ENCODE peak calls at places on chromosomes 2 and 18, in five cellular contexts. Z is A549, E is GM12878, A is K562, B is HepG2. J is an unnamed sample.

GRCh38 chr18:77209587-77209986 is 40.1 kb upstream of the GALR1 start:
- DNase-seq in B (no peak), A (no peak), E (no peak), Z (no peak), J (no peak)

GRCh38 chr2:164737612-164738081 is 104.0 kb downstream of the COBLL1 start:
- DNase-seq in B (peak), A (peak), E (no peak), Z (peak), J (peak)

GRCh38 chr18:63266888-63267790 is 52.4 kb downstream of the BCL2 start:
- DNase-seq in B (no peak), A (no peak), E (no peak), Z (no peak), J (no peak)

GRCh38 chr18:5975111-5975622 is 79.8 kb upstream of the TMEM200C start:
- DNase-seq in E (peak), A (no peak), B (no peak), Z (no peak), J (no peak)

GRCh38 chr2:40439473-40439872 is 12.4 kb downstream of the SLC8A1 start:
- DNase-seq in E (no peak), B (no peak), Z (no peak), A (no peak), J (no peak)

GRCh38 chr2:80233333-80233732 is 71.2 kb downstream of the LRRTM1 start:
- DNase-seq in A (no peak), E (no peak), Z (no peak), B (no peak), J (no peak)

GRCh38 chr2:36432479-36432878 is 76.9 kb downstream of the CRIM1 start:
- DNase-seq in Z (no peak), A (no peak), E (no peak), B (no peak), J (no peak)

GRCh38 chr2:84273406-84273805 is 185.7 kb downstream of the SUCLG1 start:
- DNase-seq in E (no peak), Z (no peak), B (no peak), A (no peak), J (no peak)

GRCh38 chr18:9273221-9273620 is 61.4 kb upstream of the TWSG1 start:
- DNase-seq in A (no peak), B (no peak), Z (no peak), E (no peak), J (no peak)

GRCh38 chr2:232437130-232437620 is 18.8 kb upstream of the ALPI start:
- DNase-seq in A (no peak), E (no peak), Z (no peak), B (no peak), J (no peak)

GRCh38 chr2:3217646-3218045 is 160.0 kb downstream of the EIPR1 start:
- DNase-seq in E (no peak), A (no peak), Z (no peak), B (no peak), J (no peak)

GRCh38 chr2:3219536-3219935 is 158.1 kb downstream of the EIPR1 start:
- DNase-seq in B (no peak), Z (no peak), E (no peak), A (no peak), J (no peak)

GRCh38 chr2:3222636-3223035 is 155.0 kb downstream of the EIPR1 start:
- DNase-seq in A (no peak), E (peak), B (no peak), Z (peak), J (no peak)

GRCh38 chr2:3224681-3225080 is 152.9 kb downstream of the EIPR1 start:
- DNase-seq in A (no peak), Z (no peak), B (no peak), E (no peak), J (no peak)

DNA sequence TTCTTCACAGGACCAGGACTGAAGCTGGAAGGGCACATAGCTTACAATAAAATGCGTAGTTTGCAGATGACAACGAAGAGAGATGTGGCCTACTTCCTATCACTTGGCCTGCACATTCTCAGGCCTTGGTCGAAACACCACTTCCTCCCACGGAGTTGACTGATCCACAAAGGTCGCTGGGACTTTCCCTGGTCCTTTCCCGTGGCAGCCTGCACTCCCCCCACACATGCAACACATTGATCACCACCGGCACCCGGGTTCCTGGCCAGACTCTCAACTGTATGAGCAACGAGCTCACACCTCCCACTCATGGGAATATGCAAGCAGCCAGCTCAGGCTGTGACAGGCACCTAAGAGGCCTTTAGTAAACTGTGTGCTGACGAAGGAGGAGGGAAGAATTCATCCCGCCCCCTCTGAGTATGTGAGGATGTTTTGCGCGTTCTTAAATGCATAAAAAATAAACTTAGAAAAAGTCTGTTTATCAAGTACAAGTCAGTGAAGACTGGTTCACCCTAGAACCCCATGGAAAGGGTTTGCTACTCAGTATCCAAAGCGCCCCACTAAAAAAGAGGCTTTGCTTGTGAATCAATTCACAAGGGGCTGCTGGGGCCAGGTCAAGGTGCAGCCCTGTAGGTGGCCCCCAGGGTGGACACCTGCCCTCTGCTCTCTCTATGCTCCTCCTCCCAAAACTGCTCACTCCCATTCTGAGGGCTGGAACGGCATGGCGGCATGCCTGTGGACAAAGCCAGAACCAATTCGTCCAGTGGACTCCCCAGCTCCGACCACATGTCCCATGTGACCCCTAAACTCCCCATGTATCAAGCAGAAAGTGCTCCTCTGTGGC is 154.3 kb downstream of the EIPR1 start:
- DNase-seq in B (no peak), Z (no peak), A (no peak), E (peak), J (no peak)
- TF ChIP-seq JUNB in B (no peak), Z (no peak), A (no peak), E (no peak), J (no peak)

DNA sequence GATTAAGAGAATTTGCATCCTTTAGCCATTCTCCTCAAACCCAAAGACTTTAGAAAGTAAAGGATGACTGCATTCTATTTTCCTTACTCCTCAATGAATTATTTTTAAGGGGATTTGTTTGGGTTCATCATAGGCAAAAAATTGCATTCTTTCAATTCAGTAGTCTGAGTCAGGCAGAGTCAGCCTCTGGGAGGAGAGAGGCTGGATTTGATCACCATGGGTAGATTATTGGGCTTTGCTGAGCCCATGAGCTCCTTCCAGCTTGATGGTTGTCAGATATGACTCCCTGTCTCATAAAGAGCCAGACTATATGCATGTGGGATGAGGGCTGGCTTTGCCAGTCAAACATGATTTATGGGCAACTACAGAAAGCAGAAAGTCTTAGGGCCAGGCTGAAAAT is 101.2 kb downstream of the KCNS3 start:
- DNase-seq in B (no peak), A (no peak), E (no peak), Z (no peak), J (no peak)
- TF ChIP-seq JUNB in B (no peak), A (no peak), E (no peak), Z (no peak), J (no peak)

GRCh38 chr2:81991282-81991681 is 1686.7 kb upstream of the LRRTM1 start:
- DNase-seq in Z (no peak), E (no peak), A (no peak), B (no peak), J (no peak)

GRCh38 chr2:82001614-82002013 is 1697.1 kb upstream of the LRRTM1 start:
- DNase-seq in Z (no peak), E (no peak), A (no peak), B (no peak), J (no peak)

DNA sequence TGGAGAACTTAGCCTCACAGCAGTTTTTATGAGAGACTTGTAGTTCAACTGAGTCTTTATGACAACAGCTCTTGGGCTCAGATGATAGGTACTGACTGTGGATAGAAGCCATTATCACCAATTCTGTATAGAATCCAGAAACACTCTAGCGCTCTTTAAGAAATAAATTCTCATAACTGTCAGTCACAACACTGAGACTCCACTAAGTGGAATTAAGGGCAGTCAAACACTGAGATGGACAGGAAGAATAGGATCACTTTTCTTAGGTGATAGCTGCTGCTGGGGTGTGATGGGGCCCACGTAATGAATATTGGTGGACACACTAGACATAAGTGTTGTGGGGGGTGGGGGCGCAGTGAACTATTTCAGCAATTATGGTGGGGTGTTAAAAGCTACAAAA is 1691.8 kb upstream of the LRRTM1 start:
- DNase-seq in E (no peak), Z (no peak), A (no peak), B (no peak), J (no peak)
- TF ChIP-seq JUNB in E (no peak), Z (no peak), A (no peak), B (no peak), J (no peak)

DNA sequence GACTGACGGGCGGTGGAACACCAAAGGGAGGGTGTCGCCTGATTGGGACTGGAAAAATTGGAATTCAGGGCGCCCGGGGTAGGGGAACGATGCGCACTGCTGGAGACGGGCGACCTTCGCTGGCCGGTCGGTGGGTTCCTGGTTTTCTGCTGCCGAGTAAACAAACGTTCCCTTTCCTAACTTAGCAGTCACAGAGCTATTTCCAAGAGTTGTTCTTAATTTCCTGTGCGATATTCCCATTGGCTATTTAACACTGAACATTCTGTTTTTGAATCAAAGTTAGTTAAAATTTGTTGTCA is 738 bp downstream of the C18orf54 start:
- DNase-seq in A (no peak), E (no peak), Z (no peak), B (no peak), J (no peak)
- TF ChIP-seq JUNB in A (no peak), E (no peak), Z (no peak), B (no peak), J (no peak)

DNA sequence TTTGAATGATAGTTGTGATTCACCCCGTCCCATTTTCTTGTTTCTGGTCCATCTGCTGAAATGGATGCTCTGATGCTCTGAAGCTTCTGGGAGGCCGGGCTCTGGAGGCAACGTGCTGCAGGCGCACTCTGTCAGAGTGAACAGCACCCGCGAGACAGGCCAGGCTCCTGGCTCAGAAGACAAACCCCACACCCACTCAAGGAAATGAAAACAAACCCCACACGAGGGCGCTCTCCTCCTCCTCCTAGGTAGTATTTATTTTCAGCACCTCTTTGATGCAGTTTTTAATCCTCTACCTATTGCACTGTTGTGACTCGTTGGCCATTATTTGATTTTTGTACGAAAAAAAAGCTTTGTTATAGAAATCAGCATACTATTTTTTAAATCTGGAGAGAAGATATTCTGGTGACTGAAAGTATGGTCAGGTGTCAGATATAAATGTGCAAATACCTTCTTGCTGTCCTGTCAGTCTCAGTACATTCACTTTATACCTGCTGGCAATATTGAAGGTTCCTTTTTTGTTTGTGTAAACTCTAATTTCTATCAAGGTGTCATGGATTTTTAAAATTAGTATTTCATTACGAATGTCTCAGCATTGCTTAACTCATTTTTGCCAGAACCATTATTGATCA is 10.3 kb upstream of the CHST10 start:
- DNase-seq in A (peak), Z (peak), B (peak), E (no peak), J (peak)
- TF ChIP-seq JUNB in A (no peak), Z (no peak), B (no peak), E (no peak), J (no peak)

GRCh38 chr2:26274058-26274613 is 29.4 kb downstream of the HADHB start:
- DNase-seq in Z (peak), E (no peak), B (peak), A (no peak), J (no peak)
- TF ChIP-seq JUNB in Z (no peak), E (no peak), B (no peak), A (no peak), J (no peak)